ENCODE peak calls at places on chromosomes 6 and 20, in five cellular contexts. N is stimulated activated CD8-positive, alpha-beta memory T cell treated with anti-CD3 and anti-CD28 coated beads, Interleukin-15, amount 100 ng/mL, for 4 hours; H is mammary epithelial cell; V is nephron progenitor cell; G is astrocyte of the cerebellum. J is an unnamed sample.

GRCh38 chr6:111456208-111456607 is 26.8 kb downstream of the REV3L start:
- DNase-seq in V (no peak), H (no peak), G (peak), N (no peak), J (no peak)

GRCh38 chr20:51631011-51631950 is 88.8 kb upstream of the NFATC2 start:
- DNase-seq in V (no peak), H (peak), G (peak), N (no peak), J (peak)

GRCh38 chr6:134074151-134074712 is 21.8 kb upstream of the SLC2A12 start:
- DNase-seq in N (no peak), V (peak), G (no peak), H (no peak), J (no peak)

GRCh38 chr6:23526519-23526918 is 599.5 kb upstream of the NRSN1 start:
- DNase-seq in H (no peak), G (no peak), N (no peak), V (no peak), J (no peak)

GRCh38 chr6:150288456-150288855 is 80.4 kb upstream of the IYD start:
- DNase-seq in V (no peak), N (no peak), H (no peak), G (no peak), J (no peak)

GRCh38 chr20:48015136-48015925 is 230.1 kb upstream of the SULF2 start:
- DNase-seq in V (no peak), N (no peak), G (peak), H (no peak), J (no peak)

GRCh38 chr6:119174879-119175817 is 96.7 kb upstream of the FAM184A start:
- DNase-seq in V (no peak), N (no peak), G (no peak), H (no peak), J (no peak)

GRCh38 chr6:125950293-125950692 is 6.3 kb upstream of the HINT3 start:
- DNase-seq in G (no peak), V (no peak), N (no peak), H (peak), J (peak)

GRCh38 chr20:51687071-51687470 is 81.1 kb downstream of the ATP9A start:
- DNase-seq in V (no peak), N (no peak), G (no peak), H (peak), J (peak)

GRCh38 chr20:23165307-23165750 is 79.2 kb upstream of the CD93 start:
- DNase-seq in N (no peak), G (no peak), H (no peak), V (no peak), J (no peak)

GRCh38 chr6:15158821-15159619 is 86.8 kb upstream of the JARID2 start:
- DNase-seq in H (no peak), G (no peak), V (no peak), N (no peak), J (no peak)

GRCh38 chr6:110693994-110694393 is 121.3 kb downstream of the CDK19 start:
- DNase-seq in V (no peak), H (no peak), G (no peak), N (no peak), J (no peak)

GRCh38 chr20:8829232-8829631 is 239.7 kb upstream of the PLCB4 start:
- DNase-seq in G (no peak), V (no peak), H (no peak), N (no peak), J (no peak)

GRCh38 chr6:16440656-16441212 is 202.3 kb downstream of the GMPR start:
- DNase-seq in H (no peak), V (no peak), N (no peak), G (no peak), J (no peak)

GRCh38 chr20:11054266-11055025 is 380.6 kb upstream of the JAG1 start:
- DNase-seq in G (no peak), H (no peak), V (peak), N (no peak), J (no peak)

GRCh38 chr20:44637490-44638372 is 13.8 kb downstream of the ADA start:
- DNase-seq in G (no peak), H (no peak), V (no peak), N (no peak), J (no peak)

GRCh38 chr6:112086744-112087135 is 542 bp downstream of the TUBE1 start:
- DNase-seq in V (no peak), N (no peak), G (peak), H (peak), J (no peak)

GRCh38 chr6:35242906-35243305 is 16.6 kb upstream of the ZNF76 start:
- DNase-seq in V (no peak), H (no peak), G (no peak), N (no peak), J (no peak)

GRCh38 chr6:20630617-20631448 is 96.6 kb downstream of the CDKAL1 start:
- DNase-seq in H (peak), V (no peak), G (no peak), N (no peak), J (no peak)